ENCODE peak calls at places on chromosomes 13 and 19, in seven cellular contexts. X is IMR-90, S is fibroblast of lung, Y is neuronal stem cell, D is neural progenitor cell, N is H9, M is GM23338. P is an unnamed sample.

GRCh38 chr19:18205180-18205915 is 1.5 kb upstream of the RAB3A start:
- DNase-seq in X (peak; percentile 89), S (peak; percentile 74), Y (no peak), D (peak; percentile 77), N (peak; percentile 58), M (peak; percentile 71), P (peak; percentile 92)

GRCh38 chr19:28847468-28847867 is 365.5 kb downstream of the UQCRFS1 start:
- DNase-seq in X (peak; percentile 10), S (no peak), Y (no peak), D (no peak), N (no peak), M (peak; percentile 9), P (peak; percentile 69)

GRCh38 chr19:16449330-16449961 is 22.3 kb downstream of the EPS15L1 start:
- DNase-seq in X (peak; percentile 19), S (peak; percentile 34), Y (no peak), D (no peak), N (no peak), M (no peak), P (peak; percentile 23)

GRCh38 chr19:7494416-7495098 is 5.7 kb upstream of the PEX11G start:
- DNase-seq in X (no peak), S (peak; percentile 31), Y (no peak), D (peak; percentile 33), N (no peak), M (no peak), P (no peak)

GRCh38 chr19:41936416-41936850 is 8.2 kb upstream of the ERFL start:
- DNase-seq in X (no peak), S (no peak), Y (no peak), D (no peak), N (no peak), M (no peak), P (peak; percentile 75)

GRCh38 chr19:37931941-37932655 is 25.1 kb downstream of the SIPA1L3 start:
- DNase-seq in X (peak; percentile 78), S (peak; percentile 88), Y (peak; percentile 70), D (peak; percentile 87), N (peak; percentile 81), M (peak; percentile 90), P (peak; percentile 76)

GRCh38 chr19:18969953-18970659 is 29.1 kb upstream of the HOMER3 start:
- DNase-seq in X (no peak), S (no peak), Y (no peak), D (no peak), N (no peak), M (no peak), P (no peak)

GRCh38 chr19:34313188-34313587 is 51.8 kb upstream of the GPI start:
- DNase-seq in X (peak; percentile 84), S (peak; percentile 87), Y (no peak), D (no peak), N (no peak), M (no peak), P (peak; percentile 81)

GRCh38 chr13:51091839-51092238 is 19.2 kb downstream of the C13orf42 start:
- DNase-seq in X (no peak), S (no peak), Y (no peak), D (no peak), N (no peak), M (peak; percentile 52), P (no peak)

GRCh38 chr13:51249767-51250741 is 27.9 kb downstream of the FAM124A start:
- DNase-seq in X (no peak), S (no peak), Y (no peak), D (no peak), N (no peak), M (peak; percentile 44), P (peak; percentile 21)

GRCh38 chr13:25771208-25771607 is 280.6 kb downstream of the SHISA2 start:
- DNase-seq in X (no peak), S (peak; percentile 48), Y (no peak), D (no peak), N (no peak), M (no peak), P (no peak)

GRCh38 chr13:78603240-78603947 is at the start of gene POU4F1:
- DNase-seq in X (peak; percentile 11), S (peak; percentile 11), Y (peak; percentile 81), D (peak; percentile 93), N (peak; percentile 93), M (peak; percentile 94), P (no peak)

GRCh38 chr13:108551674-108552073 is 77.7 kb upstream of the MYO16 start:
- DNase-seq in X (no peak), S (peak; percentile 2), Y (no peak), D (no peak), N (no peak), M (no peak), P (no peak)

GRCh38 chr13:113903361-113903760 is 39.5 kb upstream of the GAS6 start:
- DNase-seq in X (peak; percentile 78), S (peak; percentile 83), Y (no peak), D (no peak), N (no peak), M (no peak), P (peak; percentile 93)

GRCh38 chr13:34151885-34152284 is 333.9 kb downstream of the RFC3 start:
- DNase-seq in X (no peak), S (no peak), Y (no peak), D (peak; percentile 43), N (no peak), M (no peak), P (no peak)

GRCh38 chr19:18856385-18857126 is 24.8 kb downstream of the UPF1 start:
- DNase-seq in X (no peak), S (no peak), Y (no peak), D (peak; percentile 58), N (no peak), M (peak; percentile 43), P (peak; percentile 56)

GRCh38 chr19:33905937-33906577 is 109.4 kb downstream of the KCTD15 start:
- DNase-seq in X (no peak), S (peak; percentile 11), Y (peak; percentile 63), D (peak; percentile 77), N (peak; percentile 87), M (peak; percentile 89), P (peak; percentile 35)

GRCh38 chr19:54160182-54160811 is 776 bp upstream of the LENG1 start:
- DNase-seq in X (peak; percentile 57), S (peak; percentile 45), Y (no peak), D (peak; percentile 59), N (no peak), M (peak; percentile 55), P (peak; percentile 77)

GRCh38 chr13:87536499-87536898 is 134.7 kb upstream of the SLITRK5 start:
- DNase-seq in X (no peak), S (peak; percentile 64), Y (no peak), D (no peak), N (no peak), M (no peak), P (no peak)

GRCh38 chr13:102555914-102556553 is 40.8 kb upstream of the TPP2 start:
- DNase-seq in X (peak; percentile 26), S (peak; percentile 21), Y (peak; percentile 17), D (peak; percentile 39), N (no peak), M (peak; percentile 74), P (peak; percentile 63)

GRCh38 chr13:20270163-20270865 is 38.2 kb upstream of the GJB6 start:
- DNase-seq in X (no peak), S (peak; percentile 50), Y (no peak), D (no peak), N (no peak), M (no peak), P (no peak)

GRCh38 chr13:46698015-46698414 is 98.9 kb downstream of the ESD start:
- DNase-seq in X (no peak), S (no peak), Y (no peak), D (no peak), N (no peak), M (no peak), P (no peak)

GRCh38 chr13:97109256-97109655 is 112.9 kb upstream of the MBNL2 start:
- DNase-seq in X (no peak), S (no peak), Y (no peak), D (no peak), N (no peak), M (no peak), P (no peak)
- H3K4me2 ChIP-seq in X (no peak overlapping the region), S (no peak overlapping the region), Y (no peak overlapping the region), D (peak overlapping the region; percentile 56), N (no peak overlapping the region), M (peak overlapping the region; percentile 74), P (peak overlapping the region; percentile 77)

GRCh38 chr19:35455616-35456201 is 7.7 kb downstream of the FFAR2 start:
- DNase-seq in X (no peak), S (no peak), Y (no peak), D (no peak), N (no peak), M (no peak), P (no peak)

GRCh38 chr19:35458192-35458591 is 10.1 kb downstream of the FFAR2 start:
- DNase-seq in X (no peak), S (no peak), Y (no peak), D (no peak), N (no peak), M (no peak), P (no peak)

GRCh38 chr19:35459414-35460082 is 11.5 kb downstream of the FFAR2 start:
- DNase-seq in X (no peak), S (no peak), Y (no peak), D (no peak), N (no peak), M (no peak), P (no peak)

GRCh38 chr19:35458821-35459391 is 10.8 kb downstream of the FFAR2 start:
- DNase-seq in X (no peak), S (no peak), Y (no peak), D (no peak), N (no peak), M (no peak), P (no peak)

GRCh38 chr19:35457173-35457572 is 9.1 kb downstream of the FFAR2 start:
- DNase-seq in X (no peak), S (no peak), Y (no peak), D (no peak), N (no peak), M (no peak), P (no peak)
- H3K4me2 ChIP-seq in X (no peak overlapping the region), S (no peak overlapping the region), Y (no peak overlapping the region), D (no peak overlapping the region), N (no peak overlapping the region), M (no peak overlapping the region), P (no peak overlapping the region)

GRCh38 chr13:110491869-110492268 is 69.7 kb downstream of the RAB20 start:
- DNase-seq in X (no peak), S (no peak), Y (no peak), D (no peak), N (no peak), M (no peak), P (no peak)
- H3K4me2 ChIP-seq in X (no peak overlapping the region), S (no peak overlapping the region), Y (no peak overlapping the region), D (no peak overlapping the region), N (no peak overlapping the region), M (no peak overlapping the region), P (no peak overlapping the region)

DNA sequence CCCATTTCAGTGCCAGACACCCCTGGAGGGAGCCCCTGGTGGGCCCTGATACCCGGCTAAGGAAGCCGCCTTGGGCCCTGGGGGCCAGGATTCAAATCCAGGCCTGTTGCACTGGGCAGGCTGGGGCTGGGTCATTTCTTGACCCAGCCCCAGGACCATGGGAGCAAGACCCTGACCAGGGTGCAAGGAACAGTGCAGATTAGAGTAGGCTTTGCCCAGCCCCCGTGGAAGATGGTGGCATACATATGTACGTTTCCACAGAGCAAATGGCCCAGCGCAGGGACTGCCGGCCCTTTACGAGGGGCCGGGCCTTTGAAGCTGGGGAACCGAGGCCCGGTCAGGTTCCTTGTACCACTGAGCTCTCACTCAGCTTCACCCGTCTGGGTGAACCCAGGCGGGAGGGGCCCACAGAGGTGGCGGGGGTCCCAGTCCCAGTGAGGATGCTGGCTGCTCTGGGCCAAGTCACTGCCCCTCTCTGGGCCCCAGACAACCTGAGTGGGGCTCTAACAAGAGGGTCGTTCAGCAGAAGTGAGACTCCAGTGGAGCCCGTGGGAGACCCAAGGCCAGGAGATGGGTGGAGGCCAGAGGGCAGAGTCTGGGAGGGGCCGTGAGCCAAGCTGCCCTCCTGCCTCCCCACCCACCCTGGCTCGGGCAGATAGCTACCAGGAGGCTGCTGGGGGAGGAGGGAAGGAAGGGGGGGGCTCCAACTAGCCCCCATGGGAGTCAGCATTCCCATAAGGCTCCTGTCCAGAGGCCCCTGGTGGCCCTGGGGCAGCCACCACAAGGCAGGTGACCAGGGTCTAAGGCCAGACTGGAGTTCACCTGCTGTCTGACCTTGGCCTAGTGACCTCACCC is 2.7 kb downstream of the MKNK2 start:
- DNase-seq in X (no peak), S (no peak), Y (no peak), D (no peak), N (peak; percentile 22), M (no peak), P (no peak)
- H3K4me2 ChIP-seq in X (no peak overlapping the region), S (no peak overlapping the region), Y (no peak overlapping the region), D (peak overlapping the region; percentile 18), N (no peak overlapping the region), M (no peak overlapping the region), P (peak overlapping the region; percentile 97)